ENCODE peak calls at places on chromosomes 3 and 15, in five cellular contexts. A is RPMI8226, O is MM.1S, W is M059J, J is SJCRH30. B is an unnamed sample.

GRCh38 chr3:78041486-78041885 is 1001.6 kb downstream of the ROBO2 start:
- DNase-seq in J (no peak), O (no peak), W (peak), A (no peak), B (no peak)

GRCh38 chr15:70258369-70259029 is 160.8 kb upstream of the TLE3 start:
- DNase-seq in W (no peak), J (no peak), O (no peak), A (peak), B (peak)

GRCh38 chr15:78761020-78761419 is 50.2 kb downstream of the ADAMTS7 start:
- DNase-seq in W (no peak), A (no peak), O (no peak), J (no peak), B (no peak)

GRCh38 chr15:38545179-38545578 is 19.4 kb downstream of the RASGRP1 start:
- DNase-seq in W (no peak), J (no peak), O (no peak), A (no peak), B (no peak)

GRCh38 chr3:117526485-117527079 is 817.0 kb downstream of the TUSC7 start:
- DNase-seq in O (peak), A (peak), W (no peak), J (no peak), B (no peak)

GRCh38 chr3:177191108-177191779 is 6.0 kb downstream of the TBL1XR1 start:
- DNase-seq in O (no peak), A (peak), J (no peak), W (peak), B (no peak)

GRCh38 chr15:78671626-78672211 is 30.7 kb upstream of the CHRNB4 start:
- DNase-seq in J (peak), A (no peak), O (no peak), W (no peak), B (no peak)

GRCh38 chr3:126668450-126669401 is 13.8 kb upstream of the TXNRD3 start:
- DNase-seq in J (no peak), A (no peak), O (no peak), W (no peak), B (no peak)

GRCh38 chr15:60000113-60000823 is 3.8 kb upstream of the FOXB1 start:
- DNase-seq in A (no peak), W (peak), J (peak), O (no peak), B (no peak)

GRCh38 chr15:74655424-74655823 is 39.8 kb downstream of the CLK3 start:
- DNase-seq in W (no peak), O (no peak), A (no peak), J (no peak), B (no peak)

GRCh38 chr3:11509175-11510000 is 134.3 kb downstream of the VGLL4 start:
- DNase-seq in J (peak), A (no peak), O (no peak), W (peak), B (no peak)

GRCh38 chr15:85742186-85742751 is 52.5 kb downstream of the KLHL25 start:
- DNase-seq in A (no peak), O (no peak), J (no peak), W (no peak), B (no peak)

B was measured in T-helper 9 cell.